ENCODE peak calls at places on chromosomes 6 and 20, in six cellular contexts. Q, S, Y, V, A and J are unnamed samples.

GRCh38 chr6:168249746-168250145 is 69.8 kb downstream of the DACT2 start:
- DNase-seq in Q (no peak), S (no peak), Y (no peak), V (no peak), A (no peak), J (no peak)

GRCh38 chr6:68653706-68654089 is 18.6 kb downstream of the ADGRB3 start:
- DNase-seq in Q (no peak), S (no peak), Y (no peak), V (no peak), A (no peak), J (no peak)

GRCh38 chr6:56359201-56359899 is 112.0 kb upstream of the COL21A1 start:
- DNase-seq in Q (peak), S (peak), Y (peak), V (peak), A (peak), J (peak)

GRCh38 chr20:62028384-62028783 is 37.3 kb downstream of the TAF4 start:
- DNase-seq in Q (no peak), S (no peak), Y (no peak), V (no peak), A (no peak), J (no peak)

GRCh38 chr6:143337201-143337949 is 113.1 kb downstream of the ADAT2 start:
- DNase-seq in Q (peak), S (peak), Y (peak), V (peak), A (peak), J (peak)

GRCh38 chr6:40020166-40020565 is 85.9 kb upstream of the MOCS1 start:
- DNase-seq in Q (no peak), S (no peak), Y (no peak), V (no peak), A (no peak), J (no peak)

GRCh38 chr6:47352169-47352568 is 42.5 kb upstream of the TNFRSF21 start:
- DNase-seq in Q (no peak), S (no peak), Y (no peak), V (no peak), A (no peak), J (no peak)

GRCh38 chr6:130968486-130968885 is 94.6 kb downstream of the EPB41L2 start:
- DNase-seq in Q (no peak), S (no peak), Y (no peak), V (no peak), A (no peak), J (no peak)

GRCh38 chr6:124197148-124197547 is 393.5 kb downstream of the NKAIN2 start:
- DNase-seq in Q (no peak), S (no peak), Y (no peak), V (no peak), A (no peak), J (no peak)

GRCh38 chr6:148348335-148348734 is 5.7 kb downstream of the SASH1 start:
- DNase-seq in Q (no peak), S (no peak), Y (no peak), V (no peak), A (no peak), J (no peak)

GRCh38 chr6:149755300-149756260 is 6.0 kb downstream of the PCMT1 start:
- DNase-seq in Q (no peak), S (peak), Y (no peak), V (no peak), A (no peak), J (no peak)

GRCh38 chr6:10205120-10205519 is 209.8 kb downstream of the TFAP2A start:
- DNase-seq in Q (no peak), S (no peak), Y (no peak), V (no peak), A (no peak), J (no peak)

GRCh38 chr6:32148722-32149576 is 2.8 kb downstream of the PRRT1 start:
- DNase-seq in Q (peak), S (no peak), Y (no peak), V (no peak), A (peak), J (no peak)

GRCh38 chr20:47150403-47151152 is 205.9 kb downstream of the ZMYND8 start:
- DNase-seq in Q (no peak), S (peak), Y (peak), V (peak), A (no peak), J (peak)

GRCh38 chr20:46031014-46031569 is 2.1 kb downstream of the SLC12A5 start:
- DNase-seq in Q (no peak), S (no peak), Y (no peak), V (no peak), A (no peak), J (no peak)

GRCh38 chr6:166997768-166998255 is 1.4 kb upstream of the CEP43 start:
- DNase-seq in Q (peak), S (peak), Y (peak), V (peak), A (peak), J (peak)

GRCh38 chr6:132333639-132334516 is 67.4 kb downstream of the MOXD1 start:
- DNase-seq in Q (no peak), S (no peak), Y (no peak), V (peak), A (no peak), J (no peak)

GRCh38 chr6:105603779-105604592 is 201.1 kb upstream of the PREP start:
- DNase-seq in Q (no peak), S (no peak), Y (no peak), V (peak), A (no peak), J (no peak)

GRCh38 chr20:9088556-9088955 is 19.7 kb downstream of the PLCB4 start:
- DNase-seq in Q (no peak), S (no peak), Y (no peak), V (no peak), A (no peak), J (no peak)

GRCh38 chr6:75275067-75275466 is 9.5 kb downstream of the TMEM30A start:
- DNase-seq in Q (no peak), S (no peak), Y (no peak), V (peak), A (no peak), J (no peak)

GRCh38 chr6:17928514-17929430 is 58.7 kb downstream of the KIF13A start:
- DNase-seq in Q (no peak), S (no peak), Y (no peak), V (peak), A (no peak), J (no peak)

GRCh38 chr6:30725713-30726505 is 5.8 kb downstream of the TUBB start:
- DNase-seq in Q (no peak), S (peak), Y (no peak), V (peak), A (no peak), J (no peak)

GRCh38 chr20:33709398-33709797 is 10.7 kb downstream of the PXMP4 start:
- DNase-seq in Q (no peak), S (no peak), Y (no peak), V (peak), A (no peak), J (no peak)

GRCh38 chr6:108560463-108561308 is at the start of gene FOXO3:
- DNase-seq in Q (peak), S (peak), Y (no peak), V (peak), A (peak), J (peak)

GRCh38 chr6:85868685-85869084 is 226.0 kb upstream of the SYNCRIP start:
- DNase-seq in Q (no peak), S (no peak), Y (no peak), V (no peak), A (no peak), J (no peak)

GRCh38 chr6:167713088-167713475 is 113.6 kb upstream of the AFDN start:
- DNase-seq in Q (no peak), S (no peak), Y (no peak), V (no peak), A (peak), J (no peak)

GRCh38 chr6:47026679-47027078 is 15.5 kb downstream of the ADGRF1 start:
- DNase-seq in Q (no peak), S (no peak), Y (no peak), V (no peak), A (no peak), J (no peak)

GRCh38 chr6:127550403-127550802 is 26.6 kb upstream of the C6orf58 start:
- DNase-seq in Q (no peak), S (no peak), Y (no peak), V (no peak), A (no peak), J (no peak)